ENCODE peak calls at places on chromosomes 3 and 15, in eight cellular contexts. I is transverse colon, J is IMR-90, X is Peyer's patch, O is prostate gland, G is thyroid gland, U is breast epithelium, H is K562. N is an unnamed sample.

GRCh38 chr3:82133070-82133606 is 371.7 kb upstream of the GBE1 start:
- DNase-seq in I (peak; percentile 48), J (peak; percentile 63), X (peak; percentile 19), O (peak; percentile 50), G (peak; percentile 64), U (peak; percentile 28), H (peak; percentile 29), N (peak; percentile 62)

GRCh38 chr3:18098960-18099587 is 326.1 kb downstream of the SATB1 start:
- DNase-seq in I (no peak), J (peak; percentile 85), X (no peak), O (no peak), G (no peak), U (no peak), H (no peak), N (no peak)

GRCh38 chr3:31009881-31010280 is 115.4 kb upstream of the GADL1 start:
- DNase-seq in I (no peak), J (no peak), X (no peak), O (no peak), G (no peak), U (no peak), H (no peak), N (no peak)

GRCh38 chr3:54891540-54891897 is 36.3 kb downstream of the LRTM1 start:
- DNase-seq in I (peak; percentile 81), J (peak; percentile 97), X (peak; percentile 21), O (peak; percentile 92), G (peak; percentile 94), U (peak; percentile 79), H (peak; percentile 24), N (peak; percentile 92)

GRCh38 chr3:157388976-157389375 is 47.7 kb upstream of the PTX3 start:
- DNase-seq in I (no peak), J (peak; percentile 76), X (no peak), O (no peak), G (no peak), U (no peak), H (no peak), N (no peak)

GRCh38 chr15:59413577-59413976 is 24.4 kb upstream of the FAM81A start:
- DNase-seq in I (no peak), J (no peak), X (peak; percentile 78), O (no peak), G (no peak), U (no peak), H (no peak), N (no peak)

GRCh38 chr3:142000341-142000870 is 124.0 kb downstream of the ATP1B3 start:
- DNase-seq in I (no peak), J (no peak), X (no peak), O (no peak), G (no peak), U (no peak), H (no peak), N (no peak)

GRCh38 chr3:27176256-27176655 is 192.9 kb downstream of the NEK10 start:
- DNase-seq in I (no peak), J (no peak), X (no peak), O (no peak), G (no peak), U (no peak), H (no peak), N (no peak)

GRCh38 chr3:6437631-6438030 is 423.3 kb upstream of the GRM7 start:
- DNase-seq in I (no peak), J (no peak), X (no peak), O (no peak), G (no peak), U (no peak), H (no peak), N (no peak)
- H3K9me3 ChIP-seq in I (no peaks in the 10 kb centered on the region), J (peaks cover 5% of the 10 kb centered on the region), X (no peaks in the 10 kb centered on the region), O (no peaks in the 10 kb centered on the region), G (no peaks in the 10 kb centered on the region), U (no peaks in the 10 kb centered on the region), H (no peaks in the 10 kb centered on the region), N (no peaks in the 10 kb centered on the region)

GRCh38 chr3:170653801-170654200 is 67.9 kb upstream of the SLC7A14 start:
- DNase-seq in I (no peak), J (no peak), X (no peak), O (no peak), G (no peak), U (no peak), H (no peak), N (no peak)
- TF ChIP-seq POLR2A in I (no peak), J (no peak), X (no peak), O (no peak), G (no peak), U (no peak), H (no peak), N (no peak)

DNA sequence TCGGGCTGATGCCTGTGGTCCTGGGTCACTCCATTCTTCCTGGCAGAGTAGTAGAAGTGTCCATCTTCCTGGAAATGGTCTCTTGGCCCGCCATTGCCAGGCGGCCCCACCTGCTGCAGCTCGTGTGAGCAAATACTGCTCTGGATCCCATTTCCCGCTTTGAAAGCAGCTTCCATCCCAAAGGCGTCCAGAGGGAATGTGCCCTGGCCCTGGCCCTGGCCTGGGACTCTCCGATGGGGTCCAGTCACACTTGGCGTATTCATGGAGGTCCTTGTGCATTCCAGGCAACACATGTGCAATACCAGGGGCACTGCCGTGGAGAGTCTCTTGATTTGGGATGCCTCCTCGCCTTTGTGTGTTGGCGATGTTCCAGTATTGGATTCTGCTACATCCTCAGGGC is 111.1 kb downstream of the SNRPN start:
- DNase-seq in I (no peak), J (no peak), X (no peak), O (no peak), G (no peak), U (no peak), H (no peak), N (no peak)
- H3K9me3 ChIP-seq in I (peaks cover 81% of the 10 kb centered on the region), J (peaks cover 100% of the 10 kb centered on the region), X (peaks cover 20% of the 10 kb centered on the region), O (peaks cover 24% of the 10 kb centered on the region), G (peaks cover 11% of the 10 kb centered on the region), U (peaks cover 100% of the 10 kb centered on the region), H (no peaks in the 10 kb centered on the region), N (peaks cover 67% of the 10 kb centered on the region)

DNA sequence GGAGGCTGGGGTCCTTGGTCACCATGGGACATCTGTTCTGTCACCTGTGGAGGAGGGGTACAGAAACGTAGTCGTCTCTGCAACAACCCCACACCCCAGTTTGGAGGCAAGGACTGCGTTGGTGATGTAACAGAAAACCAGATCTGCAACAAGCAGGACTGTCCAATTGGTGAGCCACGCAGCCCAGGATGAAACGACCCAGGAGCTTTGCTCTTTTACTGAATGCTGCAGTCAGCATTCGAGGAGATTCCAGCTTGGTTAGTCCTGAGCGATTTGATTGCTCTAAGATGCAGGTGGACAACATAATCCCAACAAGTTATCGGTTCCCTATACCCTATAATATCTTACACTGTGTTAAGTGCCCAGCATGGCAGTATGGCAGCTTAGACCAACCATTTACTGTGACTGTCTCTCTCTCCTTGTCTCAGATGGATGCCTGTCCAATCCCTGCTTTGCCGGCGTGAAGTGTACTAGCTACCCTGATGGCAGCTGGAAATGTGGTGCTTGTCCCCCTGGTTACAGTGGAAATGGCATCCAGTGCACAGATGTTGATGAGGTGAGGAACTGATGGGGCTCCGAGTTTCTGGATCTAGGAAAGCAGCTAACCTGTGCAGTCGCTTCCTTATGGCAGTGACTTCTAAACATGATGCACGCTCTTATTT is 7.8 kb downstream of the THBS1 start:
- DNase-seq in I (no peak), J (peak; percentile 44), X (no peak), O (no peak), G (no peak), U (no peak), H (no peak), N (no peak)
- TF ChIP-seq POLR2A in I (no peak), J (peak; percentile 16), X (no peak), O (no peak), G (no peak), U (no peak), H (no peak), N (no peak)

DNA sequence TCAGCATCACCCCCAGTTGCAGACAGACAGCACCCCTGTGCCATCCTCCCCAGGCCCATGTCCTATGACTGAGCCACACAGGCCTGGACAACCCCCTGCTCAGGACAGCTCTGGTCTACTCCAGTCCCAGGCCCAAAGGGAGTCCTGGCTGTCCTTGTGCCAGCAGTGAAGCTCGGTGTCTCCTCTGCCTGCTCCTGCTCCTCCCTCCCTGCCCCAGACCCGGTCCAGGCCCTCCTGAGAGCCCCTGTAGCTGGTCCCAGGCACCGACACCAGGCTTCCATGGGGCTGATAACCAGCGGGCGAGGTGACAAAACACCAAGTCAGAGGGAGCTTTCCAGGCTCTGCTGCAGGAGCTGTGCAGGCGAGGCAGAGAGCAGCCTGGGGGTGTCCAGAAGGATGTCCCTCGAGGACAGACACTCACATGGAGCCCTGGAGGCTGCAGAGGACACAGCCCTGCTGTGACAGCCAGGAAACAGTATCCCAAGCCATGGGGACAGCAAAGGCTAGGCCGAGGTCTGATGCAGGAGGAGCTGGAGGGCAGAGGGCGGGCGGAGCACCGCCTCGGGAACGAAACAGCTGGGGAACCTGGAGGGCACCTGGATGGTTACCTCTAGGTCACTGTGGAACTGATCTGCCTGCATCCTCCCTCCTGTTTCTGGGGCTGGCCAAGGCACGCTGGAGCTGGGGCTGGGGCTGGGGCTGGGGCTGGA is 103.7 kb upstream of the PRR20G start:
- DNase-seq in I (no peak), J (no peak), X (no peak), O (no peak), G (no peak), U (no peak), H (no peak), N (no peak)
- H3K9me3 ChIP-seq in I (no peaks in the 10 kb centered on the region), J (no peaks in the 10 kb centered on the region), X (no peaks in the 10 kb centered on the region), O (no peaks in the 10 kb centered on the region), G (no peaks in the 10 kb centered on the region), U (no peaks in the 10 kb centered on the region), H (no peaks in the 10 kb centered on the region), N (no peaks in the 10 kb centered on the region)

DNA sequence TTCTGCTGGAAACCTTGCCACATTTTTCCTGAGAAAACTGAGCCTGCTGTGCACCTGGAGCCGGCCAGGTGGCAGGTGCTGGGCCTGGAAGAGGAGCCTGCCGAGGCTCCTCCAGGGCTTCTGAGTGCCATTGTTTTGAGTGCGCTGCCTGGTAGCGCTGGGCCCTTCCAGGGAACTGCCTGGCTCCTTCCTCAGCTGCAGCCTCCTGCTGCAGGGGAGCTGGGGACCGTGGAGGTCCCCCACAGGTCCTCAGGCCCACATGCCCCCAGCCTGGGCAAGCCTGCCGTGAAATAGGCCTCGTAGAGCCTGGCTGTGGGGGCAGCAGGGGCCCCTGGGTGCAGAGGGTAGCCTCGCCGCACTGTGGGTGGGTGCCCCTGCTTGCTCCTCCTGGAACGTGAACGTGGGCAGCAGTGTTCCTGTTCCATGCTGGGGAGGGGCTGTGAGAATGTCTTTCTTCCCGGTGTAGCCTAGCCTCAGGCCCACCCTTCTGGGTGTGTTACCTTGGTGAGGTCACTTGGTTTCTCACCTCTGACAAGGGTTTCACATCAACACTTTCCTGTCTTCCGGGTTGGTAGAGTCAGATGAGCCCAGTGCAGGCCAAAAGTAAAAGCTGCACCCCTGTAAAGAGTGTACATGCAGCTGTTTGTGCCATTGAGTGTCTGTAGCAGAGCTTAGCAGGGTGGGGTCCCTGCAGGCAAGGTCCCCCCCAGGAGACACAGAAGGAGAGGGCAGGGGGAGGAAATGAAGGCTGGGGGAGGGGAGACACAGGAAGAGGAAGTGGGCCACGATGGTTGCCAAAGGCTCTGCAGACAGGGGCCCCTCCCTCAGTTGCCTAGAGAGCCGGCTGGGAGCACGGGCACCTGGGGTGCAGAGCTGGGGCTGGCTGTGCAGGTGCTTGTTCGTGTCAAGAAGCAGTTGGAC is 34.5 kb downstream of the KLF13 start:
- DNase-seq in I (peak; percentile 81), J (no peak), X (peak; percentile 95), O (no peak), G (peak; percentile 50), U (no peak), H (no peak), N (no peak)
- TF ChIP-seq POLR2A in I (peak; percentile 63), J (no peak), X (peak; percentile 58), O (no peak), G (no peak), U (no peak), H (no peak), N (no peak)

GRCh38 chr3:176357891-176358290 is 839.4 kb downstream of the TBL1XR1 start:
- DNase-seq in I (no peak), J (no peak), X (no peak), O (no peak), G (no peak), U (no peak), H (no peak), N (no peak)
- H3K9me3 ChIP-seq in I (no peaks in the 10 kb centered on the region), J (no peaks in the 10 kb centered on the region), X (no peaks in the 10 kb centered on the region), O (no peaks in the 10 kb centered on the region), G (no peaks in the 10 kb centered on the region), U (no peaks in the 10 kb centered on the region), H (no peaks in the 10 kb centered on the region), N (no peaks in the 10 kb centered on the region)

GRCh38 chr15:66841953-66842681 is 140.1 kb downstream of the SMAD6 start:
- DNase-seq in I (peak; percentile 83), J (peak; percentile 89), X (peak; percentile 38), O (peak; percentile 79), G (peak; percentile 96), U (peak; percentile 89), H (peak; percentile 77), N (peak; percentile 91)
- TF ChIP-seq POLR2A in I (no peak), J (peak; percentile 61), X (no peak), O (peak; percentile 13), G (peak; percentile 24), U (no peak), H (no peak), N (peak; percentile 32)